ENCODE peak calls at places on chromosomes 13 and 19, in five cellular contexts. X is HepG2, G is IMR-90, I is fibroblast of lung, N is GM23248. U is an unnamed sample. For H3K27me3 and H4K20me1, the result is how much of the 10 kb centered on the place peaks cover.

GRCh38 chr19:41351339-41352245 is 2.1 kb downstream of the TGFB1 start:
- DNase-seq in X (no peak), G (peak), I (no peak), N (peak), U (peak)

GRCh38 chr13:108561152-108561551 is 68.3 kb upstream of the MYO16 start:
- DNase-seq in X (no peak), G (no peak), I (no peak), N (no peak), U (no peak)

GRCh38 chr19:11265785-11266236 is 3.5 kb upstream of the DOCK6 start:
- DNase-seq in X (peak), G (no peak), I (peak), N (peak), U (no peak)

GRCh38 chr13:77563110-77563509 is 27.6 kb downstream of the SCEL start:
- DNase-seq in X (peak), G (peak), I (peak), N (peak), U (no peak)

GRCh38 chr13:75139291-75139690 is 342.7 kb downstream of the TBC1D4 start:
- DNase-seq in X (no peak), G (peak), I (peak), N (peak), U (no peak)

GRCh38 chr13:52809310-52809769 is 39.1 kb downstream of the PCDH8 start:
- DNase-seq in X (peak), G (peak), I (peak), N (peak), U (peak)

GRCh38 chr13:33710924-33711323 is 107.0 kb upstream of the RFC3 start:
- DNase-seq in X (no peak), G (no peak), I (no peak), N (no peak), U (peak)

GRCh38 chr19:12580180-12580694 is 29.0 kb upstream of the ZNF564 start:
- DNase-seq in X (peak), G (peak), I (no peak), N (peak), U (no peak)

GRCh38 chr13:60331249-60332012 is 65.6 kb upstream of the TDRD3 start:
- DNase-seq in X (no peak), G (no peak), I (no peak), N (no peak), U (no peak)

GRCh38 chr13:29810898-29811297 is 39.5 kb downstream of the UBL3 start:
- DNase-seq in X (no peak), G (no peak), I (no peak), N (no peak), U (no peak)

GRCh38 chr13:30607908-30608307 is 9.8 kb upstream of the USPL1 start:
- DNase-seq in X (no peak), G (no peak), I (no peak), N (no peak), U (no peak)

GRCh38 chr13:60162096-60162495 is 1.6 kb downstream of the DIAPH3 start:
- DNase-seq in X (no peak), G (peak), I (no peak), N (peak), U (no peak)

GRCh38 chr13:43783820-43784219 is 3.0 kb downstream of the ENOX1 start:
- DNase-seq in X (no peak), G (peak), I (peak), N (peak), U (peak)

GRCh38 chr19:4083677-4084546 is 17.2 kb upstream of the ZBTB7A start:
- DNase-seq in X (no peak), G (no peak), I (no peak), N (no peak), U (no peak)

GRCh38 chr19:43534305-43534612 is 1.3 kb downstream of the ZNF575 start:
- DNase-seq in X (no peak), G (no peak), I (no peak), N (no peak), U (no peak)

GRCh38 chr19:49790866-49791265 is 22.2 kb downstream of the FUZ start:
- DNase-seq in X (no peak), G (peak), I (peak), N (peak), U (no peak)

GRCh38 chr19:28169168-28169862 is 1043.6 kb downstream of the UQCRFS1 start:
- DNase-seq in X (no peak), G (no peak), I (no peak), N (no peak), U (peak)

GRCh38 chr13:105597573-105597972 is 937.9 kb downstream of the EFNB2 start:
- DNase-seq in X (no peak), G (no peak), I (no peak), N (no peak), U (no peak)

GRCh38 chr19:4557971-4558941 is 1.2 kb downstream of the SEMA6B start:
- DNase-seq in X (no peak), G (no peak), I (no peak), N (peak), U (peak)

GRCh38 chr19:22144394-22144793 is 52.4 kb downstream of the ZNF676 start:
- DNase-seq in X (no peak), G (peak), I (peak), N (peak), U (peak)

GRCh38 chr19:53870485-53870844 is 2.8 kb downstream of the MYADM start:
- DNase-seq in X (no peak), G (no peak), I (no peak), N (no peak), U (peak)

GRCh38 chr13:101211261-101211660 is 205.0 kb downstream of the NALCN start:
- DNase-seq in X (no peak), G (peak), I (peak), N (peak), U (no peak)

GRCh38 chr13:108352599-108352998 is 83.1 kb downstream of the TNFSF13B start:
- DNase-seq in X (no peak), G (no peak), I (no peak), N (no peak), U (no peak)

GRCh38 chr19:33616857-33617256 is 4.9 kb upstream of the CHST8 start:
- DNase-seq in X (no peak), G (no peak), I (no peak), N (no peak), U (no peak)

GRCh38 chr13:46179576-46180368 is 2.2 kb downstream of the LCP1 start:
- DNase-seq in X (no peak), G (no peak), I (no peak), N (no peak), U (no peak)

GRCh38 chr19:36707134-36707533 is 19.7 kb downstream of the ZNF567 start:
- DNase-seq in X (no peak), G (no peak), I (no peak), N (peak), U (no peak)

GRCh38 chr19:43504426-43505185 is at the start of gene PHLDB3:
- DNase-seq in X (peak), G (peak), I (no peak), N (peak), U (no peak)

DNA sequence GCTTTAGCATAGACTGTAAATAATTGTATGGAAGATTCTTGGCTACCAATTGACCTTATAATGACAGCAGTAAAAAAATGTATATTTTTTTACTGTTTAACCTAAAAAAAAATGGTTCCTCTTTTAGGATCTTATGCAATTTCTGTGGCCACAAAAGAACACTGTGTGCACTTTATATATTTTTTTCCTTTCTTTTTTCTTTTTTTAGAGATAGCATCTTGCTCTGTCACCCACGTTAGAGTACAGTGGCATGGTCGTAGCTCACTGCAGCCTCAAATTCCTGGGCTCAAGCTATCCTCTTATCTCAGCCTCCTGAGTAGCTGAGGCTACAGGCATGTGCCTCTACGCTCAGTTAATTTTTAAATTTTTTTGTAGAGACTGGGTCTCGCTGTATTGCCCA is 6.1 kb downstream of the FLT3 start:
- DNase-seq in X (no peak), G (no peak), I (no peak), N (no peak), U (no peak)
- H3K27me3 ChIP-seq in X (under half), G (under half), I (under half), N (half or more), U (under half)

GRCh38 chr19:40256511-40256910 is 28.6 kb downstream of the AKT2 start:
- DNase-seq in X (no peak), G (no peak), I (no peak), N (no peak), U (no peak)
- H4K20me1 ChIP-seq in X (under half), G (half or more), I (under half), N (under half), U (under half)

GRCh38 chr19:30450101-30450500 is 77.9 kb downstream of the ZNF536 start:
- DNase-seq in X (no peak), G (no peak), I (peak), N (peak), U (peak)

GRCh38 chr19:30449191-30449590 is 77.0 kb downstream of the ZNF536 start:
- DNase-seq in X (no peak), G (no peak), I (no peak), N (peak), U (no peak)

GRCh38 chr19:30447276-30447870 is 75.2 kb downstream of the ZNF536 start:
- DNase-seq in X (no peak), G (no peak), I (no peak), N (peak), U (no peak)

GRCh38 chr19:30449673-30450072 is 77.5 kb downstream of the ZNF536 start:
- DNase-seq in X (no peak), G (no peak), I (no peak), N (no peak), U (peak)

DNA sequence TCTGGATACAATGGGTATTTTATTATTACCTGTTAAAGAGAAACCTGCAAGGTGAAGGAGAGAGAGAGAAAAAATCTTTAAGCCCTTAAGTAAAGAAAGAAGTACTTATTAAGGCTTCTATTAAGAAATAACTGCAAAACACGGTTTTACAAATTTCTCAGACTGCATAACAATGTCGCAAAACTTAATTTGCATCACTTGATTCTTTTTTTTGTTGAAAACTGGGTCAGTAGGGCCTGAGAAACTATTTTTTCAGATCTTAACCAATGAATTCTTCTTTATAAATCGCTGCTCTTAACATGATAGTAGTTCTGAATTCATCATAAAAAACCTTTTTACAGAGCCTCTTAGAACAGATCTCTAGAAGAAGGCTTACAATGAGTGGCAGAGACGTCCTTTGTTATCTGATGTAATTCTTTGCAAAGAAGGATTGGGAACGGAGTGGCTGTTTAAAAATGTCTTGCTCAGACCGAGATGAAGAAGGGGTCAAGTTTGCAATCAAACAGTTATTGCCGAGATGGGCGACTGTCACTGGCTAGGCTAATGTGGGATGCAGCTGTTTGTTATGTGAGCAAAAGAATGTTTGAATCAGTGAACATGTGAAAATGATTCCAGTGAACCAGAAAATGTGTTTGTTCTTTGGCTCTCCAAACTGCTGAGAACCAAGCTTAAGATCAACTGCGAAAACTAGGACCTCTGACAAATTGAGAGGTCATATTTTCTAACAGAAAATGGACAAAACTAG is 76.4 kb downstream of the ZNF536 start:
- DNase-seq in X (no peak), G (no peak), I (no peak), N (peak), U (peak)
- H3K9ac ChIP-seq in X (no peak), G (no peak), I (no peak), N (no peak), U (no peak)

DNA sequence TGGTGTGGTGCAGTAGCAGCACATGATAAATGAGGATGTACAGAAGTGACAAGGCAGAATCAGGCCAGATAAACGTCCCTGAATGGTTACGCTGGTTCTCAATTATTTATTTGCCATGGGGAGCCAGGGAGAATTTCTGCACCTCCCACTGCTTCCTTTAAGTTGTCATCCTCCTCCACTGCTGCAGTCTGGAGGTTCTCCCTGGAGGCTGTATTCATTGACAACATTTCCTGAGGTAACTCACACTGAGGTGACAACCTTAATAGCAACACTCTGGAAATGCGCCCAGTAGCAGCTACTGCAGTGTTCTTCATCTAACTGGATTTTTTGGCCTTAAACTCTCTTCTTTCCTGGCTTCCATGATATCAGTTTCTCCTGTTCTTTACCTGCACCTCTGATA is 308.9 kb upstream of the SLITRK1 start:
- DNase-seq in X (no peak), G (no peak), I (no peak), N (peak), U (no peak)
- H3K27me3 ChIP-seq in X (under half), G (under half), I (under half), N (under half), U (under half)

DNA sequence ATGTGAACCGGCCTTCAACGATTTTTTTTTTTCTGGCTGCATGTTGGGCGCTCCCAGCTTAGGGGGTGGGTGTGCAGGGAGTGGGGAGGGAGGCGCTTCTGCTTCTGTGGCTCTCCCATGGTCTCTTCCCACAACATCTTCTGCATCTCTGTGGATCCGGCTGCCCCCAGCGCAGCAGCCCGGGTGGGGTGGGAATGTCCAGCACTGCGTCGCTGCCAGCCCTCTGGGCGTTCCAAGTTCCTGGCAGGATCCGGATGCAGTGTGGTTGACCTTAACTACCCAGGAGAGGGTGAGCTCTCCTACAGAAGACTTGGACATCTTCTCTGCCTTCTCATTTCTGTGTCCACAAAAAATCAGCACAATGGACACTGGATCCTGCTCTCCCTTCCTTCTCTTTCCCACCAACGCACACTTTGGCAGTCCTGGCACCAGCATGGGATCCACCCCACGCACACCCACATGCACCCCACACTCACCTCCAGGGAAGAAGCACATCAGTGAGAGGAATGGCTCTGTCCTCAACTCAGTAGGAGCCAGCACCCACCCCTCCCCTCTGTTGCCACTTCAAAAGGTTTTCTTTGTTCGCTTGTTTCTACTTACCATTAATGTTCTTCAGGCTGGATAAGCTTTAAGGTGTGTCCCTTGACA is 177.3 kb downstream of the COL4A1 start:
- DNase-seq in X (no peak), G (no peak), I (no peak), N (no peak), U (no peak)
- H4K20me1 ChIP-seq in X (under half), G (under half), I (under half), N (under half), U (under half)

GRCh38 chr19:13848811-13849241 is 28.1 kb upstream of the NANOS3 start:
- DNase-seq in X (no peak), G (no peak), I (no peak), N (no peak), U (no peak)

GRCh38 chr19:13849991-13850909 is 26.7 kb upstream of the NANOS3 start:
- DNase-seq in X (peak), G (peak), I (peak), N (peak), U (peak)

GRCh38 chr19:13847900-13848677 is 28.8 kb upstream of the NANOS3 start:
- DNase-seq in X (no peak), G (no peak), I (no peak), N (no peak), U (no peak)

GRCh38 chr19:13850910-13851753 is 25.8 kb upstream of the NANOS3 start:
- DNase-seq in X (peak), G (peak), I (peak), N (peak), U (no peak)

GRCh38 chr19:13849277-13849676 is 27.7 kb upstream of the NANOS3 start:
- DNase-seq in X (no peak), G (no peak), I (no peak), N (no peak), U (no peak)
- H3K9ac ChIP-seq in X (peak), G (no peak), I (no peak), N (peak), U (no peak)

GRCh38 chr19:55447421-55448174 is 4.5 kb upstream of the SHISA7 start:
- DNase-seq in X (no peak), G (peak), I (peak), N (peak), U (peak)

GRCh38 chr19:55444720-55445045 is 1.6 kb upstream of the SHISA7 start:
- DNase-seq in X (no peak), G (no peak), I (no peak), N (no peak), U (no peak)

GRCh38 chr19:55443045-55443823 is at the start of gene SHISA7:
- DNase-seq in X (no peak), G (no peak), I (no peak), N (peak), U (peak)

GRCh38 chr19:55443824-55444719 is 972 bp upstream of the SHISA7 start:
- DNase-seq in X (no peak), G (no peak), I (no peak), N (no peak), U (no peak)

DNA sequence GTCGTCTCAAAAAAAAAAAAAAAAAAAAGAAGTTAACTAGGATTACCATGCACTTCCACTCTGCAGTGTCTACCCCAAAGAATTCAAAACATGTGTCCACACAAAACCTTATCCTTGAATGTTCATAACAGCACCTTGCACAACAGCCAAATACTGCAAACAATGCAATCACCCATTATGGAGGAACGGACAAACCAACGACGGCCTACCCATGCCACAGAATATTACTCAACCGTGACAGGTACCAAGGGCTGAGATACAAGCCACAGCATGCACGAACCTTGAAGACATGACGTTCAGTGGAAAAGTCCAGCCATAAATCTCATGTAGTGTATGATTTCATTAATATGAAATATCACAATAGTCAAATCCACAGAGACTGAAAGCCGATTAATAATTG is 3.0 kb upstream of the SHISA7 start:
- DNase-seq in X (peak), G (no peak), I (no peak), N (no peak), U (no peak)
- H3K27me3 ChIP-seq in X (half or more), G (half or more), I (under half), N (under half), U (half or more)

GRCh38 chr19:5947435-5947834 is 30.5 kb downstream of the RANBP3 start:
- DNase-seq in X (no peak), G (peak), I (peak), N (peak), U (no peak)

GRCh38 chr19:5941673-5942072 is 27.6 kb downstream of the CAPS start:
- DNase-seq in X (no peak), G (no peak), I (no peak), N (no peak), U (no peak)

GRCh38 chr19:5940260-5941208 is 26.5 kb downstream of the CAPS start:
- DNase-seq in X (no peak), G (no peak), I (no peak), N (no peak), U (no peak)

GRCh38 chr19:5943623-5944022 is 29.6 kb downstream of the CAPS start:
- DNase-seq in X (no peak), G (peak), I (peak), N (peak), U (no peak)

GRCh38 chr19:5942991-5943390 is 28.9 kb downstream of the CAPS start:
- DNase-seq in X (no peak), G (no peak), I (no peak), N (no peak), U (no peak)
- H4K20me1 ChIP-seq in X (half or more), G (under half), I (under half), N (under half), U (half or more)

GRCh38 chr19:47507031-47507430 is 7.8 kb downstream of the NAPA start:
- DNase-seq in X (no peak), G (no peak), I (no peak), N (no peak), U (no peak)
- H3K9ac ChIP-seq in X (no peak), G (no peak), I (no peak), N (no peak), U (no peak)

GRCh38 chr19:14342809-14343208 is 38.4 kb upstream of the ADGRE5 start:
- DNase-seq in X (no peak), G (no peak), I (no peak), N (no peak), U (no peak)
- H3K27me3 ChIP-seq in X (under half), G (under half), I (under half), N (under half), U (under half)